ENCODE peak calls at places on chromosomes 2 and 18, in nine cellular contexts. One of them, this sample, is unnamed.

GRCh38 chr2:27489118-27489497 is 435 bp downstream of the IFT172 start:
- DNase-seq in frontal cortex: no peak
- DNase-seq in stimulated activated CD8-positive, alpha-beta memory T cell treated with anti-CD3 and anti-CD28 coated beads, Interleukin-15, amount 100 ng/mL, for 24 hours: no peak
- DNase-seq in T-cell: no peak
- DNase-seq in CD4-positive, alpha-beta T cell: no peak
- DNase-seq in epithelial cell of esophagus: peak; percentile 32
- DNase-seq in endothelial cell: peak; percentile 17
- DNase-seq in effector memory CD4-positive, alpha-beta T cell: no peak
- DNase-seq in Calu3: peak; percentile 14
- DNase-seq in this sample: no peak

GRCh38 chr2:15560404-15560987 is 638 bp downstream of the NBAS start:
- DNase-seq in frontal cortex: no peak
- DNase-seq in stimulated activated CD8-positive, alpha-beta memory T cell treated with anti-CD3 and anti-CD28 coated beads, Interleukin-15, amount 100 ng/mL, for 24 hours: no peak
- DNase-seq in T-cell: no peak
- DNase-seq in CD4-positive, alpha-beta T cell: peak; percentile 1
- DNase-seq in epithelial cell of esophagus: peak; percentile 32
- DNase-seq in endothelial cell: peak; percentile 31
- DNase-seq in effector memory CD4-positive, alpha-beta T cell: no peak
- DNase-seq in Calu3: peak; percentile 10
- DNase-seq in this sample: no peak

GRCh38 chr2:16665746-16666452 is at the start of gene CYRIA:
- DNase-seq in frontal cortex: peak; percentile 74
- DNase-seq in stimulated activated CD8-positive, alpha-beta memory T cell treated with anti-CD3 and anti-CD28 coated beads, Interleukin-15, amount 100 ng/mL, for 24 hours: peak; percentile 16
- DNase-seq in T-cell: peak; percentile 50
- DNase-seq in CD4-positive, alpha-beta T cell: peak; percentile 4
- DNase-seq in epithelial cell of esophagus: peak; percentile 54
- DNase-seq in endothelial cell: peak; percentile 42
- DNase-seq in effector memory CD4-positive, alpha-beta T cell: no peak
- DNase-seq in Calu3: peak; percentile 43
- DNase-seq in this sample: peak; percentile 81

GRCh38 chr2:95374916-95375471 is 27.5 kb upstream of the FAHD2A start:
- DNase-seq in frontal cortex: no peak
- DNase-seq in stimulated activated CD8-positive, alpha-beta memory T cell treated with anti-CD3 and anti-CD28 coated beads, Interleukin-15, amount 100 ng/mL, for 24 hours: no peak
- DNase-seq in T-cell: no peak
- DNase-seq in CD4-positive, alpha-beta T cell: no peak
- DNase-seq in epithelial cell of esophagus: no peak
- DNase-seq in endothelial cell: no peak
- DNase-seq in effector memory CD4-positive, alpha-beta T cell: no peak
- DNase-seq in Calu3: no peak
- DNase-seq in this sample: no peak

GRCh38 chr2:96325884-96326255 is 753 bp downstream of the ITPRIPL1 start:
- DNase-seq in frontal cortex: no peak
- DNase-seq in stimulated activated CD8-positive, alpha-beta memory T cell treated with anti-CD3 and anti-CD28 coated beads, Interleukin-15, amount 100 ng/mL, for 24 hours: no peak
- DNase-seq in T-cell: peak; percentile 56
- DNase-seq in CD4-positive, alpha-beta T cell: peak; percentile 39
- DNase-seq in epithelial cell of esophagus: no peak
- DNase-seq in endothelial cell: no peak
- DNase-seq in effector memory CD4-positive, alpha-beta T cell: peak; percentile 41
- DNase-seq in Calu3: no peak
- DNase-seq in this sample: no peak

GRCh38 chr2:98013407-98014042 is 17.8 kb upstream of the TMEM131 start:
- DNase-seq in frontal cortex: no peak
- DNase-seq in stimulated activated CD8-positive, alpha-beta memory T cell treated with anti-CD3 and anti-CD28 coated beads, Interleukin-15, amount 100 ng/mL, for 24 hours: no peak
- DNase-seq in T-cell: no peak
- DNase-seq in CD4-positive, alpha-beta T cell: no peak
- DNase-seq in epithelial cell of esophagus: no peak
- DNase-seq in endothelial cell: no peak
- DNase-seq in effector memory CD4-positive, alpha-beta T cell: no peak
- DNase-seq in Calu3: no peak
- DNase-seq in this sample: no peak

GRCh38 chr2:212811036-212811805 is 272.6 kb upstream of the ERBB4 start:
- DNase-seq in frontal cortex: no peak
- DNase-seq in stimulated activated CD8-positive, alpha-beta memory T cell treated with anti-CD3 and anti-CD28 coated beads, Interleukin-15, amount 100 ng/mL, for 24 hours: no peak
- DNase-seq in T-cell: no peak
- DNase-seq in CD4-positive, alpha-beta T cell: no peak
- DNase-seq in epithelial cell of esophagus: peak; percentile 56
- DNase-seq in endothelial cell: no peak
- DNase-seq in effector memory CD4-positive, alpha-beta T cell: no peak
- DNase-seq in Calu3: no peak
- DNase-seq in this sample: no peak

GRCh38 chr18:7696846-7697245 is 129.7 kb downstream of the PTPRM start:
- DNase-seq in frontal cortex: no peak
- DNase-seq in stimulated activated CD8-positive, alpha-beta memory T cell treated with anti-CD3 and anti-CD28 coated beads, Interleukin-15, amount 100 ng/mL, for 24 hours: no peak
- DNase-seq in T-cell: no peak
- DNase-seq in CD4-positive, alpha-beta T cell: no peak
- DNase-seq in epithelial cell of esophagus: no peak
- DNase-seq in endothelial cell: no peak
- DNase-seq in effector memory CD4-positive, alpha-beta T cell: no peak
- DNase-seq in Calu3: no peak
- DNase-seq in this sample: no peak

GRCh38 chr2:73266061-73266891 is 18.0 kb downstream of the FBXO41 start:
- DNase-seq in frontal cortex: no peak
- DNase-seq in stimulated activated CD8-positive, alpha-beta memory T cell treated with anti-CD3 and anti-CD28 coated beads, Interleukin-15, amount 100 ng/mL, for 24 hours: no peak
- DNase-seq in T-cell: no peak
- DNase-seq in CD4-positive, alpha-beta T cell: no peak
- DNase-seq in epithelial cell of esophagus: peak; percentile 58
- DNase-seq in endothelial cell: no peak
- DNase-seq in effector memory CD4-positive, alpha-beta T cell: no peak
- DNase-seq in Calu3: no peak
- DNase-seq in this sample: peak; percentile 38

GRCh38 chr18:60053747-60054304 is 154.0 kb downstream of the PMAIP1 start:
- DNase-seq in frontal cortex: no peak
- DNase-seq in stimulated activated CD8-positive, alpha-beta memory T cell treated with anti-CD3 and anti-CD28 coated beads, Interleukin-15, amount 100 ng/mL, for 24 hours: no peak
- DNase-seq in T-cell: no peak
- DNase-seq in CD4-positive, alpha-beta T cell: no peak
- DNase-seq in epithelial cell of esophagus: peak; percentile 100
- DNase-seq in endothelial cell: no peak
- DNase-seq in effector memory CD4-positive, alpha-beta T cell: no peak
- DNase-seq in Calu3: peak; percentile 74
- DNase-seq in this sample: no peak

GRCh38 chr2:150750726-150751125 is 263.3 kb upstream of the RND3 start:
- DNase-seq in frontal cortex: no peak
- DNase-seq in stimulated activated CD8-positive, alpha-beta memory T cell treated with anti-CD3 and anti-CD28 coated beads, Interleukin-15, amount 100 ng/mL, for 24 hours: no peak
- DNase-seq in T-cell: no peak
- DNase-seq in CD4-positive, alpha-beta T cell: no peak
- DNase-seq in epithelial cell of esophagus: peak; percentile 43
- DNase-seq in endothelial cell: no peak
- DNase-seq in effector memory CD4-positive, alpha-beta T cell: no peak
- DNase-seq in Calu3: no peak
- DNase-seq in this sample: no peak

GRCh38 chr18:23337599-23338444 is 115.3 kb upstream of the RIOK3 start:
- DNase-seq in frontal cortex: no peak
- DNase-seq in stimulated activated CD8-positive, alpha-beta memory T cell treated with anti-CD3 and anti-CD28 coated beads, Interleukin-15, amount 100 ng/mL, for 24 hours: no peak
- DNase-seq in T-cell: no peak
- DNase-seq in CD4-positive, alpha-beta T cell: no peak
- DNase-seq in epithelial cell of esophagus: peak; percentile 7
- DNase-seq in endothelial cell: no peak
- DNase-seq in effector memory CD4-positive, alpha-beta T cell: no peak
- DNase-seq in Calu3: no peak
- DNase-seq in this sample: no peak

GRCh38 chr18:53753616-53754015 is 470.9 kb downstream of the MBD2 start:
- DNase-seq in frontal cortex: no peak
- DNase-seq in stimulated activated CD8-positive, alpha-beta memory T cell treated with anti-CD3 and anti-CD28 coated beads, Interleukin-15, amount 100 ng/mL, for 24 hours: no peak
- DNase-seq in T-cell: no peak
- DNase-seq in CD4-positive, alpha-beta T cell: no peak
- DNase-seq in epithelial cell of esophagus: no peak
- DNase-seq in endothelial cell: no peak
- DNase-seq in effector memory CD4-positive, alpha-beta T cell: no peak
- DNase-seq in Calu3: no peak
- DNase-seq in this sample: no peak

GRCh38 chr2:237143676-237144440 is 58.2 kb downstream of the COPS8 start:
- DNase-seq in frontal cortex: no peak
- DNase-seq in stimulated activated CD8-positive, alpha-beta memory T cell treated with anti-CD3 and anti-CD28 coated beads, Interleukin-15, amount 100 ng/mL, for 24 hours: no peak
- DNase-seq in T-cell: no peak
- DNase-seq in CD4-positive, alpha-beta T cell: no peak
- DNase-seq in epithelial cell of esophagus: peak; percentile 14
- DNase-seq in endothelial cell: no peak
- DNase-seq in effector memory CD4-positive, alpha-beta T cell: no peak
- DNase-seq in Calu3: no peak
- DNase-seq in this sample: no peak

GRCh38 chr2:145692971-145693478 is 1173.1 kb upstream of the ZEB2 start:
- DNase-seq in frontal cortex: no peak
- DNase-seq in stimulated activated CD8-positive, alpha-beta memory T cell treated with anti-CD3 and anti-CD28 coated beads, Interleukin-15, amount 100 ng/mL, for 24 hours: no peak
- DNase-seq in T-cell: peak; percentile 0
- DNase-seq in CD4-positive, alpha-beta T cell: no peak
- DNase-seq in epithelial cell of esophagus: peak; percentile 93
- DNase-seq in endothelial cell: no peak
- DNase-seq in effector memory CD4-positive, alpha-beta T cell: no peak
- DNase-seq in Calu3: peak; percentile 82
- DNase-seq in this sample: no peak

GRCh38 chr2:103427567-103427966 is 665.7 kb downstream of the TMEM182 start:
- DNase-seq in frontal cortex: no peak
- DNase-seq in stimulated activated CD8-positive, alpha-beta memory T cell treated with anti-CD3 and anti-CD28 coated beads, Interleukin-15, amount 100 ng/mL, for 24 hours: no peak
- DNase-seq in T-cell: no peak
- DNase-seq in CD4-positive, alpha-beta T cell: no peak
- DNase-seq in epithelial cell of esophagus: no peak
- DNase-seq in endothelial cell: no peak
- DNase-seq in effector memory CD4-positive, alpha-beta T cell: no peak
- DNase-seq in Calu3: no peak
- DNase-seq in this sample: no peak

GRCh38 chr2:96642564-96643350 is at the start of gene FER1L5:
- DNase-seq in frontal cortex: peak; percentile 25
- DNase-seq in stimulated activated CD8-positive, alpha-beta memory T cell treated with anti-CD3 and anti-CD28 coated beads, Interleukin-15, amount 100 ng/mL, for 24 hours: no peak
- DNase-seq in T-cell: no peak
- DNase-seq in CD4-positive, alpha-beta T cell: no peak
- DNase-seq in epithelial cell of esophagus: peak; percentile 37
- DNase-seq in endothelial cell: peak; percentile 43
- DNase-seq in effector memory CD4-positive, alpha-beta T cell: no peak
- DNase-seq in Calu3: no peak
- DNase-seq in this sample: peak; percentile 63

GRCh38 chr2:216319771-216320170 is 52.5 kb downstream of the MARCHF4 start:
- DNase-seq in frontal cortex: no peak
- DNase-seq in stimulated activated CD8-positive, alpha-beta memory T cell treated with anti-CD3 and anti-CD28 coated beads, Interleukin-15, amount 100 ng/mL, for 24 hours: no peak
- DNase-seq in T-cell: no peak
- DNase-seq in CD4-positive, alpha-beta T cell: no peak
- DNase-seq in epithelial cell of esophagus: no peak
- DNase-seq in endothelial cell: no peak
- DNase-seq in effector memory CD4-positive, alpha-beta T cell: no peak
- DNase-seq in Calu3: no peak
- DNase-seq in this sample: no peak

GRCh38 chr18:69705987-69706386 is 241.7 kb downstream of the CD226 start:
- DNase-seq in frontal cortex: no peak
- DNase-seq in stimulated activated CD8-positive, alpha-beta memory T cell treated with anti-CD3 and anti-CD28 coated beads, Interleukin-15, amount 100 ng/mL, for 24 hours: no peak
- DNase-seq in T-cell: no peak
- DNase-seq in CD4-positive, alpha-beta T cell: no peak
- DNase-seq in epithelial cell of esophagus: peak; percentile 2
- DNase-seq in endothelial cell: no peak
- DNase-seq in effector memory CD4-positive, alpha-beta T cell: no peak
- DNase-seq in Calu3: no peak
- DNase-seq in this sample: no peak

GRCh38 chr18:77207540-77207939 is 42.1 kb upstream of the GALR1 start:
- DNase-seq in frontal cortex: peak; percentile 32
- DNase-seq in stimulated activated CD8-positive, alpha-beta memory T cell treated with anti-CD3 and anti-CD28 coated beads, Interleukin-15, amount 100 ng/mL, for 24 hours: no peak
- DNase-seq in T-cell: peak; percentile 51
- DNase-seq in CD4-positive, alpha-beta T cell: peak; percentile 44
- DNase-seq in epithelial cell of esophagus: peak; percentile 48
- DNase-seq in endothelial cell: peak; percentile 37
- DNase-seq in effector memory CD4-positive, alpha-beta T cell: peak; percentile 21
- DNase-seq in Calu3: peak; percentile 87
- DNase-seq in this sample: no peak

GRCh38 chr2:108061485-108062042 is 75.2 kb downstream of the SLC5A7 start:
- DNase-seq in frontal cortex: no peak
- DNase-seq in stimulated activated CD8-positive, alpha-beta memory T cell treated with anti-CD3 and anti-CD28 coated beads, Interleukin-15, amount 100 ng/mL, for 24 hours: no peak
- DNase-seq in T-cell: no peak
- DNase-seq in CD4-positive, alpha-beta T cell: no peak
- DNase-seq in epithelial cell of esophagus: no peak
- DNase-seq in endothelial cell: no peak
- DNase-seq in effector memory CD4-positive, alpha-beta T cell: no peak
- DNase-seq in Calu3: no peak
- DNase-seq in this sample: no peak

GRCh38 chr2:60979231-60979630 is 38.3 kb upstream of the PEX13 start:
- DNase-seq in frontal cortex: no peak
- DNase-seq in stimulated activated CD8-positive, alpha-beta memory T cell treated with anti-CD3 and anti-CD28 coated beads, Interleukin-15, amount 100 ng/mL, for 24 hours: no peak
- DNase-seq in T-cell: no peak
- DNase-seq in CD4-positive, alpha-beta T cell: no peak
- DNase-seq in epithelial cell of esophagus: no peak
- DNase-seq in endothelial cell: no peak
- DNase-seq in effector memory CD4-positive, alpha-beta T cell: no peak
- DNase-seq in Calu3: no peak
- DNase-seq in this sample: no peak

GRCh38 chr18:25422230-25422629 is 70.3 kb upstream of the ZNF521 start:
- DNase-seq in frontal cortex: no peak
- DNase-seq in stimulated activated CD8-positive, alpha-beta memory T cell treated with anti-CD3 and anti-CD28 coated beads, Interleukin-15, amount 100 ng/mL, for 24 hours: no peak
- DNase-seq in T-cell: no peak
- DNase-seq in CD4-positive, alpha-beta T cell: no peak
- DNase-seq in epithelial cell of esophagus: no peak
- DNase-seq in endothelial cell: no peak
- DNase-seq in effector memory CD4-positive, alpha-beta T cell: no peak
- DNase-seq in Calu3: no peak
- DNase-seq in this sample: no peak

GRCh38 chr2:20052872-20053281 is 1.4 kb upstream of the LAPTM4A start:
- DNase-seq in frontal cortex: no peak
- DNase-seq in stimulated activated CD8-positive, alpha-beta memory T cell treated with anti-CD3 and anti-CD28 coated beads, Interleukin-15, amount 100 ng/mL, for 24 hours: no peak
- DNase-seq in T-cell: no peak
- DNase-seq in CD4-positive, alpha-beta T cell: no peak
- DNase-seq in epithelial cell of esophagus: peak; percentile 89
- DNase-seq in endothelial cell: no peak
- DNase-seq in effector memory CD4-positive, alpha-beta T cell: no peak
- DNase-seq in Calu3: peak; percentile 61
- DNase-seq in this sample: no peak

This sample was measured in ecto neural progenitor cell.